ENCODE peak calls at places on chromosomes 11 and 22, in four cellular contexts. W is brain pericyte; P is naive thymus-derived CD4-positive, alpha-beta T cell; J is GM12865. S is an unnamed sample.

GRCh38 chr11:112470355-112470754 is 209.7 kb upstream of the PLET1 start:
- DNase-seq in W (no peak), J (no peak), P (no peak), S (no peak)

GRCh38 chr11:19715373-19715772 is 2.7 kb downstream of the NAV2 start:
- DNase-seq in P (no peak), W (no peak), J (no peak), S (no peak)

GRCh38 chr11:13955971-13956421 is 6.5 kb upstream of the SPON1 start:
- DNase-seq in W (no peak), P (peak; percentile 75), J (peak; percentile 72), S (peak; percentile 58)

GRCh38 chr11:118673361-118674093 is 5.9 kb downstream of the TREH start:
- DNase-seq in P (no peak), W (no peak), J (no peak), S (no peak)

GRCh38 chr11:120871924-120872323 is 152.0 kb upstream of the TBCEL start:
- DNase-seq in J (no peak), W (no peak), P (no peak), S (no peak)

GRCh38 chr11:13368041-13368446 is 90.5 kb downstream of the BMAL1 start:
- DNase-seq in P (no peak), J (no peak), W (no peak), S (no peak)

GRCh38 chr22:32340437-32340836 is 17.2 kb upstream of the RFPL3 start:
- DNase-seq in W (no peak), P (no peak), J (no peak), S (no peak)

GRCh38 chr22:25966448-25966913 is 202.8 kb upstream of the SEZ6L start:
- DNase-seq in W (no peak), J (peak; percentile 71), P (no peak), S (peak; percentile 39)

GRCh38 chr11:59040607-59041006 is 45.5 kb upstream of the GLYATL1B start:
- DNase-seq in P (no peak), J (no peak), W (no peak), S (no peak)

GRCh38 chr11:20059587-20060021 is 100.7 kb downstream of the DBX1 start:
- DNase-seq in W (no peak), J (peak; percentile 18), P (no peak), S (no peak)

GRCh38 chr11:16770016-16770415 is 31.6 kb downstream of the C11orf58 start:
- DNase-seq in J (no peak), P (no peak), W (no peak), S (no peak)

GRCh38 chr22:27816552-27816951 is 15.0 kb upstream of the MN1 start:
- DNase-seq in W (no peak), P (no peak), J (no peak), S (no peak)

GRCh38 chr11:34585870-34586654 is 34.8 kb upstream of the EHF start:
- DNase-seq in P (peak; percentile 42), J (peak; percentile 41), W (peak; percentile 25), S (peak; percentile 43)

GRCh38 chr11:111427471-111427912 is 48.4 kb upstream of the POU2AF1 start:
- DNase-seq in W (no peak), P (no peak), J (no peak), S (no peak)

GRCh38 chr11:45142241-45142885 is 4.1 kb upstream of the PRDM11 start:
- DNase-seq in W (no peak), P (no peak), J (no peak), S (no peak)

GRCh38 chr11:134662629-134663360 is 250.8 kb upstream of the B3GAT1 start:
- DNase-seq in P (no peak), W (no peak), J (no peak), S (no peak)

GRCh38 chr11:45209904-45210699 is 63.7 kb downstream of the PRDM11 start:
- DNase-seq in P (no peak), J (peak; percentile 11), W (peak; percentile 53), S (peak; percentile 45)

GRCh38 chr11:128503231-128503991 is 83.9 kb downstream of the ETS1 start:
- DNase-seq in J (no peak), P (no peak), W (no peak), S (no peak)

GRCh38 chr11:114289779-114290178 is 6.4 kb upstream of the NNMT start:
- DNase-seq in W (no peak), J (no peak), P (no peak), S (no peak)

GRCh38 chr11:7547091-7547490 is 33.3 kb downstream of the PPFIBP2 start:
- DNase-seq in P (no peak), W (no peak), J (no peak), S (no peak)

GRCh38 chr11:64803846-64804345 is 882 bp upstream of the MAP4K2 start:
- DNase-seq in P (no peak), W (no peak), J (no peak), S (no peak)

GRCh38 chr11:114438303-114438702 is 964 bp upstream of the REXO2 start:
- DNase-seq in W (no peak), P (no peak), J (no peak), S (peak; percentile 8)